ENCODE peak calls at places on chromosomes 12 and 14, in five cellular contexts. P is A673, G is Caki2, W is HL-60, M is HS-5. J is an unnamed sample.

GRCh38 chr12:20024194-20024593 is 344.1 kb upstream of the PDE3A start:
- DNase-seq in P (no peak), G (no peak), W (no peak), M (no peak), J (no peak)

GRCh38 chr12:13223176-13223806 is 26.8 kb downstream of the EMP1 start:
- DNase-seq in P (no peak), G (peak), W (no peak), M (peak), J (no peak)

GRCh38 chr14:103854822-103855733 is 7.7 kb upstream of the PPP1R13B start:
- DNase-seq in P (no peak), G (no peak), W (no peak), M (no peak), J (no peak)

GRCh38 chr14:92382677-92383076 is 59.7 kb downstream of the SLC24A4 start:
- DNase-seq in P (no peak), G (no peak), W (peak), M (no peak), J (no peak)

GRCh38 chr12:46455648-46456352 is 83.2 kb upstream of the SLC38A2 start:
- DNase-seq in P (no peak), G (no peak), W (no peak), M (no peak), J (no peak)

GRCh38 chr12:57210461-57210860 is 6.1 kb upstream of the NXPH4 start:
- DNase-seq in P (no peak), G (no peak), W (no peak), M (no peak), J (no peak)

GRCh38 chr14:51474854-51475253 is 176.9 kb upstream of the FRMD6 start:
- DNase-seq in P (no peak), G (no peak), W (no peak), M (no peak), J (no peak)

GRCh38 chr14:102849522-102850379 is 72.5 kb downstream of the TRAF3 start:
- DNase-seq in P (no peak), G (no peak), W (no peak), M (no peak), J (no peak)

GRCh38 chr12:120991965-120992364 is 13.6 kb downstream of the HNF1A start:
- DNase-seq in P (no peak), G (no peak), W (no peak), M (no peak), J (no peak)

GRCh38 chr12:80627773-80628172 is 79.7 kb upstream of the MYF6 start:
- DNase-seq in P (peak), G (no peak), W (no peak), M (peak), J (no peak)

GRCh38 chr12:106139422-106140141 is 828 bp upstream of the NUAK1 start:
- DNase-seq in P (peak), G (peak), W (no peak), M (no peak), J (no peak)

GRCh38 chr12:92434607-92435025 is 268.2 kb upstream of the PLEKHG7 start:
- DNase-seq in P (no peak), G (no peak), W (peak), M (no peak), J (no peak)

GRCh38 chr12:99039367-99040120 is 394.5 kb downstream of the APAF1 start:
- DNase-seq in P (no peak), G (no peak), W (no peak), M (no peak), J (no peak)

GRCh38 chr12:50326636-50327284 is 43.4 kb upstream of the LIMA1 start:
- DNase-seq in P (peak), G (peak), W (no peak), M (no peak), J (no peak)

GRCh38 chr12:53070901-53071492 is 8.2 kb downstream of the SPRYD3 start:
- DNase-seq in P (no peak), G (no peak), W (no peak), M (no peak), J (no peak)

GRCh38 chr14:102140750-102141145 is 1.1 kb downstream of the WDR20 start:
- DNase-seq in P (no peak), G (no peak), W (no peak), M (no peak), J (no peak)

J was measured in SIG-M5.